ENCODE peak calls at places on chromosomes 2 and 18, in nine cellular contexts. One of them, this sample, is unnamed.

GRCh38 chr2:199850718-199851498 is at the start of gene FTCDNL1:
- DNase-seq in Calu3: peak
- DNase-seq in CMK: peak
- DNase-seq in esophagus squamous epithelium: no peak
- DNase-seq in stimulated activated CD4-positive, alpha-beta T cell treated with anti-CD3 and anti-CD28 coated beads, Interleukin-1b, Interleukin-23, amount 100 ng/mL, for 24 hours: peak
- DNase-seq in CD8-positive, alpha-beta T cell: peak
- DNase-seq in naive thymus-derived CD4-positive, alpha-beta T cell: peak
- DNase-seq in activated gamma-delta T cell treated with anti-CD3 and anti-CD28 coated beads, Interleukin-2, amount 50 U/mL, for 16 hours: peak
- DNase-seq in ovary: peak
- DNase-seq in this sample: no peak

GRCh38 chr2:45929674-45930395 is 278.4 kb downstream of the PRKCE start:
- DNase-seq in Calu3: no peak
- DNase-seq in CMK: no peak
- DNase-seq in esophagus squamous epithelium: no peak
- DNase-seq in stimulated activated CD4-positive, alpha-beta T cell treated with anti-CD3 and anti-CD28 coated beads, Interleukin-1b, Interleukin-23, amount 100 ng/mL, for 24 hours: no peak
- DNase-seq in CD8-positive, alpha-beta T cell: no peak
- DNase-seq in naive thymus-derived CD4-positive, alpha-beta T cell: no peak
- DNase-seq in activated gamma-delta T cell treated with anti-CD3 and anti-CD28 coated beads, Interleukin-2, amount 50 U/mL, for 16 hours: no peak
- DNase-seq in ovary: no peak
- DNase-seq in this sample: no peak

GRCh38 chr2:231541605-231542509 is 11.6 kb upstream of the NMUR1 start:
- DNase-seq in Calu3: no peak
- DNase-seq in CMK: no peak
- DNase-seq in esophagus squamous epithelium: no peak
- DNase-seq in stimulated activated CD4-positive, alpha-beta T cell treated with anti-CD3 and anti-CD28 coated beads, Interleukin-1b, Interleukin-23, amount 100 ng/mL, for 24 hours: no peak
- DNase-seq in CD8-positive, alpha-beta T cell: no peak
- DNase-seq in naive thymus-derived CD4-positive, alpha-beta T cell: no peak
- DNase-seq in activated gamma-delta T cell treated with anti-CD3 and anti-CD28 coated beads, Interleukin-2, amount 50 U/mL, for 16 hours: no peak
- DNase-seq in ovary: no peak
- DNase-seq in this sample: no peak

GRCh38 chr2:85455552-85456090 is 37.1 kb downstream of the SH2D6 start:
- DNase-seq in Calu3: no peak
- DNase-seq in CMK: no peak
- DNase-seq in esophagus squamous epithelium: no peak
- DNase-seq in stimulated activated CD4-positive, alpha-beta T cell treated with anti-CD3 and anti-CD28 coated beads, Interleukin-1b, Interleukin-23, amount 100 ng/mL, for 24 hours: no peak
- DNase-seq in CD8-positive, alpha-beta T cell: no peak
- DNase-seq in naive thymus-derived CD4-positive, alpha-beta T cell: no peak
- DNase-seq in activated gamma-delta T cell treated with anti-CD3 and anti-CD28 coated beads, Interleukin-2, amount 50 U/mL, for 16 hours: no peak
- DNase-seq in ovary: no peak
- DNase-seq in this sample: no peak

GRCh38 chr18:2083691-2084090 is 487.6 kb downstream of the METTL4 start:
- DNase-seq in Calu3: peak
- DNase-seq in CMK: no peak
- DNase-seq in esophagus squamous epithelium: no peak
- DNase-seq in stimulated activated CD4-positive, alpha-beta T cell treated with anti-CD3 and anti-CD28 coated beads, Interleukin-1b, Interleukin-23, amount 100 ng/mL, for 24 hours: peak
- DNase-seq in CD8-positive, alpha-beta T cell: no peak
- DNase-seq in naive thymus-derived CD4-positive, alpha-beta T cell: no peak
- DNase-seq in activated gamma-delta T cell treated with anti-CD3 and anti-CD28 coated beads, Interleukin-2, amount 50 U/mL, for 16 hours: no peak
- DNase-seq in ovary: no peak
- DNase-seq in this sample: no peak

GRCh38 chr2:9658972-9659371 is 28.2 kb upstream of the YWHAQ start:
- DNase-seq in Calu3: no peak
- DNase-seq in CMK: no peak
- DNase-seq in esophagus squamous epithelium: no peak
- DNase-seq in stimulated activated CD4-positive, alpha-beta T cell treated with anti-CD3 and anti-CD28 coated beads, Interleukin-1b, Interleukin-23, amount 100 ng/mL, for 24 hours: no peak
- DNase-seq in CD8-positive, alpha-beta T cell: no peak
- DNase-seq in naive thymus-derived CD4-positive, alpha-beta T cell: no peak
- DNase-seq in activated gamma-delta T cell treated with anti-CD3 and anti-CD28 coated beads, Interleukin-2, amount 50 U/mL, for 16 hours: no peak
- DNase-seq in ovary: no peak
- DNase-seq in this sample: no peak

GRCh38 chr2:44358498-44358897 is 2.8 kb downstream of the PREPL start:
- DNase-seq in Calu3: peak
- DNase-seq in CMK: no peak
- DNase-seq in esophagus squamous epithelium: no peak
- DNase-seq in stimulated activated CD4-positive, alpha-beta T cell treated with anti-CD3 and anti-CD28 coated beads, Interleukin-1b, Interleukin-23, amount 100 ng/mL, for 24 hours: no peak
- DNase-seq in CD8-positive, alpha-beta T cell: no peak
- DNase-seq in naive thymus-derived CD4-positive, alpha-beta T cell: no peak
- DNase-seq in activated gamma-delta T cell treated with anti-CD3 and anti-CD28 coated beads, Interleukin-2, amount 50 U/mL, for 16 hours: peak
- DNase-seq in ovary: no peak
- DNase-seq in this sample: no peak

GRCh38 chr18:63158012-63158631 is 161.4 kb downstream of the BCL2 start:
- DNase-seq in Calu3: no peak
- DNase-seq in CMK: no peak
- DNase-seq in esophagus squamous epithelium: no peak
- DNase-seq in stimulated activated CD4-positive, alpha-beta T cell treated with anti-CD3 and anti-CD28 coated beads, Interleukin-1b, Interleukin-23, amount 100 ng/mL, for 24 hours: no peak
- DNase-seq in CD8-positive, alpha-beta T cell: no peak
- DNase-seq in naive thymus-derived CD4-positive, alpha-beta T cell: no peak
- DNase-seq in activated gamma-delta T cell treated with anti-CD3 and anti-CD28 coated beads, Interleukin-2, amount 50 U/mL, for 16 hours: no peak
- DNase-seq in ovary: no peak
- DNase-seq in this sample: no peak

GRCh38 chr2:156320491-156320896 is 12.0 kb downstream of the NR4A2 start:
- DNase-seq in Calu3: no peak
- DNase-seq in CMK: no peak
- DNase-seq in esophagus squamous epithelium: no peak
- DNase-seq in stimulated activated CD4-positive, alpha-beta T cell treated with anti-CD3 and anti-CD28 coated beads, Interleukin-1b, Interleukin-23, amount 100 ng/mL, for 24 hours: no peak
- DNase-seq in CD8-positive, alpha-beta T cell: no peak
- DNase-seq in naive thymus-derived CD4-positive, alpha-beta T cell: no peak
- DNase-seq in activated gamma-delta T cell treated with anti-CD3 and anti-CD28 coated beads, Interleukin-2, amount 50 U/mL, for 16 hours: no peak
- DNase-seq in ovary: peak
- DNase-seq in this sample: no peak

GRCh38 chr2:144830543-144830942 is 310.6 kb upstream of the ZEB2 start:
- DNase-seq in Calu3: no peak
- DNase-seq in CMK: no peak
- DNase-seq in esophagus squamous epithelium: no peak
- DNase-seq in stimulated activated CD4-positive, alpha-beta T cell treated with anti-CD3 and anti-CD28 coated beads, Interleukin-1b, Interleukin-23, amount 100 ng/mL, for 24 hours: no peak
- DNase-seq in CD8-positive, alpha-beta T cell: no peak
- DNase-seq in naive thymus-derived CD4-positive, alpha-beta T cell: no peak
- DNase-seq in activated gamma-delta T cell treated with anti-CD3 and anti-CD28 coated beads, Interleukin-2, amount 50 U/mL, for 16 hours: no peak
- DNase-seq in ovary: no peak
- DNase-seq in this sample: no peak

GRCh38 chr2:191486584-191487320 is 191.2 kb upstream of the NABP1 start:
- DNase-seq in Calu3: peak
- DNase-seq in CMK: no peak
- DNase-seq in esophagus squamous epithelium: no peak
- DNase-seq in stimulated activated CD4-positive, alpha-beta T cell treated with anti-CD3 and anti-CD28 coated beads, Interleukin-1b, Interleukin-23, amount 100 ng/mL, for 24 hours: no peak
- DNase-seq in CD8-positive, alpha-beta T cell: no peak
- DNase-seq in naive thymus-derived CD4-positive, alpha-beta T cell: no peak
- DNase-seq in activated gamma-delta T cell treated with anti-CD3 and anti-CD28 coated beads, Interleukin-2, amount 50 U/mL, for 16 hours: no peak
- DNase-seq in ovary: no peak
- DNase-seq in this sample: no peak

GRCh38 chr18:73407506-73407905 is 539.7 kb upstream of the NETO1 start:
- DNase-seq in Calu3: no peak
- DNase-seq in CMK: no peak
- DNase-seq in esophagus squamous epithelium: no peak
- DNase-seq in stimulated activated CD4-positive, alpha-beta T cell treated with anti-CD3 and anti-CD28 coated beads, Interleukin-1b, Interleukin-23, amount 100 ng/mL, for 24 hours: no peak
- DNase-seq in CD8-positive, alpha-beta T cell: no peak
- DNase-seq in naive thymus-derived CD4-positive, alpha-beta T cell: no peak
- DNase-seq in activated gamma-delta T cell treated with anti-CD3 and anti-CD28 coated beads, Interleukin-2, amount 50 U/mL, for 16 hours: no peak
- DNase-seq in ovary: no peak
- DNase-seq in this sample: no peak

GRCh38 chr2:135987441-135987840 is 2.0 kb upstream of the DARS1 start:
- DNase-seq in Calu3: no peak
- DNase-seq in CMK: no peak
- DNase-seq in esophagus squamous epithelium: no peak
- DNase-seq in stimulated activated CD4-positive, alpha-beta T cell treated with anti-CD3 and anti-CD28 coated beads, Interleukin-1b, Interleukin-23, amount 100 ng/mL, for 24 hours: no peak
- DNase-seq in CD8-positive, alpha-beta T cell: no peak
- DNase-seq in naive thymus-derived CD4-positive, alpha-beta T cell: no peak
- DNase-seq in activated gamma-delta T cell treated with anti-CD3 and anti-CD28 coated beads, Interleukin-2, amount 50 U/mL, for 16 hours: no peak
- DNase-seq in ovary: no peak
- DNase-seq in this sample: no peak

GRCh38 chr2:62698653-62699052 is 6.9 kb upstream of the EHBP1 start:
- DNase-seq in Calu3: no peak
- DNase-seq in CMK: no peak
- DNase-seq in esophagus squamous epithelium: no peak
- DNase-seq in stimulated activated CD4-positive, alpha-beta T cell treated with anti-CD3 and anti-CD28 coated beads, Interleukin-1b, Interleukin-23, amount 100 ng/mL, for 24 hours: no peak
- DNase-seq in CD8-positive, alpha-beta T cell: no peak
- DNase-seq in naive thymus-derived CD4-positive, alpha-beta T cell: no peak
- DNase-seq in activated gamma-delta T cell treated with anti-CD3 and anti-CD28 coated beads, Interleukin-2, amount 50 U/mL, for 16 hours: no peak
- DNase-seq in ovary: no peak
- DNase-seq in this sample: no peak

GRCh38 chr18:48827321-48828200 is 123.2 kb downstream of the SMAD7 start:
- DNase-seq in Calu3: no peak
- DNase-seq in CMK: no peak
- DNase-seq in esophagus squamous epithelium: no peak
- DNase-seq in stimulated activated CD4-positive, alpha-beta T cell treated with anti-CD3 and anti-CD28 coated beads, Interleukin-1b, Interleukin-23, amount 100 ng/mL, for 24 hours: no peak
- DNase-seq in CD8-positive, alpha-beta T cell: no peak
- DNase-seq in naive thymus-derived CD4-positive, alpha-beta T cell: no peak
- DNase-seq in activated gamma-delta T cell treated with anti-CD3 and anti-CD28 coated beads, Interleukin-2, amount 50 U/mL, for 16 hours: no peak
- DNase-seq in ovary: peak
- DNase-seq in this sample: peak

GRCh38 chr2:239047861-239048260 is 200.0 kb downstream of the TWIST2 start:
- DNase-seq in Calu3: no peak
- DNase-seq in CMK: no peak
- DNase-seq in esophagus squamous epithelium: no peak
- DNase-seq in stimulated activated CD4-positive, alpha-beta T cell treated with anti-CD3 and anti-CD28 coated beads, Interleukin-1b, Interleukin-23, amount 100 ng/mL, for 24 hours: no peak
- DNase-seq in CD8-positive, alpha-beta T cell: no peak
- DNase-seq in naive thymus-derived CD4-positive, alpha-beta T cell: no peak
- DNase-seq in activated gamma-delta T cell treated with anti-CD3 and anti-CD28 coated beads, Interleukin-2, amount 50 U/mL, for 16 hours: no peak
- DNase-seq in ovary: no peak
- DNase-seq in this sample: no peak

GRCh38 chr2:119788751-119789150 is 29.0 kb downstream of the PTPN4 start:
- DNase-seq in Calu3: no peak
- DNase-seq in CMK: no peak
- DNase-seq in esophagus squamous epithelium: no peak
- DNase-seq in stimulated activated CD4-positive, alpha-beta T cell treated with anti-CD3 and anti-CD28 coated beads, Interleukin-1b, Interleukin-23, amount 100 ng/mL, for 24 hours: no peak
- DNase-seq in CD8-positive, alpha-beta T cell: no peak
- DNase-seq in naive thymus-derived CD4-positive, alpha-beta T cell: no peak
- DNase-seq in activated gamma-delta T cell treated with anti-CD3 and anti-CD28 coated beads, Interleukin-2, amount 50 U/mL, for 16 hours: no peak
- DNase-seq in ovary: no peak
- DNase-seq in this sample: no peak

GRCh38 chr2:238882083-238882755 is 34.3 kb downstream of the TWIST2 start:
- DNase-seq in Calu3: no peak
- DNase-seq in CMK: no peak
- DNase-seq in esophagus squamous epithelium: no peak
- DNase-seq in stimulated activated CD4-positive, alpha-beta T cell treated with anti-CD3 and anti-CD28 coated beads, Interleukin-1b, Interleukin-23, amount 100 ng/mL, for 24 hours: no peak
- DNase-seq in CD8-positive, alpha-beta T cell: no peak
- DNase-seq in naive thymus-derived CD4-positive, alpha-beta T cell: no peak
- DNase-seq in activated gamma-delta T cell treated with anti-CD3 and anti-CD28 coated beads, Interleukin-2, amount 50 U/mL, for 16 hours: no peak
- DNase-seq in ovary: no peak
- DNase-seq in this sample: no peak

GRCh38 chr2:44778221-44778654 is 163.3 kb upstream of the SIX3 start:
- DNase-seq in Calu3: no peak
- DNase-seq in CMK: no peak
- DNase-seq in esophagus squamous epithelium: no peak
- DNase-seq in stimulated activated CD4-positive, alpha-beta T cell treated with anti-CD3 and anti-CD28 coated beads, Interleukin-1b, Interleukin-23, amount 100 ng/mL, for 24 hours: no peak
- DNase-seq in CD8-positive, alpha-beta T cell: no peak
- DNase-seq in naive thymus-derived CD4-positive, alpha-beta T cell: no peak
- DNase-seq in activated gamma-delta T cell treated with anti-CD3 and anti-CD28 coated beads, Interleukin-2, amount 50 U/mL, for 16 hours: no peak
- DNase-seq in ovary: no peak
- DNase-seq in this sample: no peak